ENCODE peak calls at places on chromosomes 13 and 19, in four cellular contexts. R is foreskin melanocyte; B is progenitor cell of endocrine pancreas; P is CD4-positive, CD25-positive, alpha-beta regulatory T cell. I is an unnamed sample.

GRCh38 chr13:99264053-99264452 is 5.9 kb upstream of the GPR18 start:
- DNase-seq in B (no peak), R (no peak), P (no peak), I (no peak)

GRCh38 chr13:95677564-95678386 is 836 bp downstream of the DNAJC3 start:
- DNase-seq in B (no peak), R (peak; percentile 62), P (no peak), I (no peak)

GRCh38 chr13:97328222-97328790 is 105.7 kb upstream of the RAP2A start:
- DNase-seq in B (no peak), P (no peak), R (peak; percentile 32), I (peak; percentile 80)

GRCh38 chr19:51660975-51661600 is 14.5 kb upstream of the SIGLEC14 start:
- DNase-seq in R (peak; percentile 58), B (peak; percentile 69), P (peak; percentile 4), I (no peak)

GRCh38 chr19:10113592-10113963 is 2.1 kb downstream of the P2RY11 start:
- DNase-seq in B (no peak), R (no peak), P (no peak), I (no peak)

GRCh38 chr13:40665754-40666057 is 735 bp downstream of the FOXO1 start:
- DNase-seq in P (peak; percentile 36), B (no peak), R (no peak), I (no peak)

GRCh38 chr13:80047406-80047805 is 293.5 kb downstream of the SPRY2 start:
- DNase-seq in P (no peak), B (no peak), R (no peak), I (no peak)

GRCh38 chr13:83992566-83993358 is 110.5 kb upstream of the SLITRK1 start:
- DNase-seq in R (no peak), B (no peak), P (no peak), I (no peak)

GRCh38 chr19:1082165-1082927 is 12.8 kb downstream of the POLR2E start:
- DNase-seq in B (peak; percentile 93), P (peak; percentile 73), R (no peak), I (no peak)

GRCh38 chr13:76798037-76798436 is 88.2 kb downstream of the KCTD12 start:
- DNase-seq in P (no peak), B (no peak), R (no peak), I (no peak)

GRCh38 chr13:72504026-72504925 is 223.2 kb downstream of the MZT1 start:
- DNase-seq in P (no peak), R (peak; percentile 1), B (no peak), I (no peak)

GRCh38 chr13:40388617-40389016 is 277.8 kb downstream of the FOXO1 start:
- DNase-seq in R (peak; percentile 56), P (peak; percentile 61), B (no peak), I (no peak)

GRCh38 chr13:61685683-61686013 is 270.0 kb upstream of the PCDH20 start:
- DNase-seq in P (no peak), R (peak; percentile 24), B (no peak), I (peak; percentile 23)

GRCh38 chr13:113489549-113490495 is 689 bp downstream of the DCUN1D2 start:
- DNase-seq in R (no peak), P (peak; percentile 6), B (no peak), I (no peak)

GRCh38 chr19:52691215-52691610 is 43.6 kb downstream of the ZNF611 start:
- DNase-seq in P (no peak), B (no peak), R (no peak), I (no peak)

GRCh38 chr19:23482829-23483228 is 87.6 kb upstream of the ZNF91 start:
- DNase-seq in R (no peak), P (no peak), B (no peak), I (no peak)

GRCh38 chr13:61765181-61765742 is 349.6 kb upstream of the PCDH20 start:
- DNase-seq in R (no peak), B (no peak), P (no peak), I (no peak)

GRCh38 chr13:94902722-94903407 is 190.5 kb upstream of the SOX21 start:
- DNase-seq in P (no peak), R (no peak), B (no peak), I (no peak)

I was measured in iPS DF 19.7.